ENCODE peak calls at places on chromosomes 1 and 21, in five cellular contexts. R is activated T-cell treated with anti-CD3 and anti-CD28 coated beads for 24 hours, H is Right ventricle myocardium superior, Z is prostate gland, I is T follicular helper cell. N is an unnamed sample.

GRCh38 chr1:218751208-218751948 is 406.2 kb downstream of the TGFB2 start:
- DNase-seq in H (no peak), Z (no peak), R (no peak), I (no peak), N (no peak)

GRCh38 chr1:233446935-233447334 is 119.4 kb downstream of the MAP3K21 start:
- DNase-seq in H (no peak), I (no peak), R (no peak), Z (no peak), N (no peak)

GRCh38 chr1:233359431-233359830 is 31.9 kb downstream of the MAP3K21 start:
- DNase-seq in I (no peak), R (no peak), Z (no peak), H (no peak), N (no peak)

GRCh38 chr21:42406201-42406601 is 2.5 kb downstream of the UBASH3A start:
- DNase-seq in H (no peak), R (no peak), I (no peak), Z (no peak), N (no peak)

GRCh38 chr1:63746129-63746864 is 27.5 kb upstream of the ROR1 start:
- DNase-seq in R (no peak), I (no peak), H (no peak), Z (no peak), N (no peak)

GRCh38 chr1:197774691-197775281 is 494 bp downstream of the DENND1B start:
- DNase-seq in R (peak), Z (peak), H (no peak), I (peak), N (peak)

GRCh38 chr21:45129231-45129923 is 55.0 kb downstream of the ADARB1 start:
- DNase-seq in I (no peak), Z (no peak), H (peak), R (no peak), N (no peak)

GRCh38 chr1:15427280-15427666 is 11.0 kb upstream of the CTRC start:
- DNase-seq in Z (no peak), H (no peak), I (no peak), R (no peak), N (no peak)

GRCh38 chr21:42432695-42433094 is 29.0 kb downstream of the UBASH3A start:
- DNase-seq in H (no peak), I (no peak), R (no peak), Z (no peak), N (no peak)

GRCh38 chr1:84174051-84174556 is 30.0 kb downstream of the PRKACB start:
- DNase-seq in Z (no peak), R (no peak), H (no peak), I (no peak), N (no peak)

GRCh38 chr21:43369124-43369523 is 57.8 kb downstream of the SIK1 start:
- DNase-seq in I (no peak), H (no peak), Z (no peak), R (no peak), N (no peak)

GRCh38 chr1:29620631-29621030 is 384.3 kb downstream of the PTPRU start:
- DNase-seq in Z (no peak), R (no peak), I (no peak), H (no peak), N (no peak)

GRCh38 chr1:42737257-42737656 is 2.8 kb downstream of the CLDN19 start:
- DNase-seq in I (no peak), Z (peak), R (no peak), H (no peak), N (no peak)

GRCh38 chr1:236853916-236854601 is 59.0 kb downstream of the MTR start:
- DNase-seq in H (no peak), R (no peak), Z (no peak), I (no peak), N (no peak)

GRCh38 chr21:34796518-34797201 is 127.9 kb downstream of the CLIC6 start:
- DNase-seq in Z (peak), I (no peak), R (no peak), H (no peak), N (no peak)

GRCh38 chr1:2602311-2602835 is 15.8 kb downstream of the PRXL2B start:
- DNase-seq in H (no peak), R (no peak), I (no peak), Z (no peak), N (no peak)

GRCh38 chr1:26493905-26494304 is 21.7 kb downstream of the HMGN2 start:
- DNase-seq in H (no peak), R (no peak), Z (no peak), I (no peak), N (no peak)

GRCh38 chr1:118158918-118159317 is 26.1 kb downstream of the SPAG17 start:
- DNase-seq in Z (no peak), I (no peak), H (no peak), R (no peak), N (no peak)